ENCODE peak calls at places on chromosomes 5 and 9, in six cellular contexts. Q is sigmoid colon, G is prostate gland, L is hepatocyte, R is thoracic aorta, Y is GM23338. B is an unnamed sample.
A peak's percentile ranks its signal among the peaks of the same experiment; 100 is the strongest.

GRCh38 chr9:69674741-69675438 is 2.7 kb upstream of the APBA1 start:
- DNase-seq in Q (no peak), G (no peak), L (no peak), R (no peak), Y (no peak), B (no peak)

GRCh38 chr9:108386859-108387384 is 468.9 kb downstream of the ACTL7B start:
- DNase-seq in Q (no peak), G (no peak), L (no peak), R (no peak), Y (no peak), B (no peak)

GRCh38 chr5:122436615-122437014 is 124.6 kb downstream of the SNCAIP start:
- DNase-seq in Q (no peak), G (no peak), L (no peak), R (no peak), Y (no peak), B (no peak)

GRCh38 chr9:18905033-18905882 is 127.8 kb downstream of the SAXO1 start:
- DNase-seq in Q (no peak), G (no peak), L (no peak), R (no peak), Y (no peak), B (no peak)

GRCh38 chr9:131397100-131397790 is 3.4 kb downstream of the PRRC2B start:
- DNase-seq in Q (no peak), G (peak; percentile 63), L (peak; percentile 42), R (no peak), Y (peak; percentile 83), B (no peak)

GRCh38 chr5:4989121-4989520 is 151.0 kb upstream of the ADAMTS16 start:
- DNase-seq in Q (no peak), G (no peak), L (no peak), R (no peak), Y (no peak), B (peak; percentile 34)

GRCh38 chr9:134612715-134613114 is 28.9 kb upstream of the COL5A1 start:
- DNase-seq in Q (no peak), G (no peak), L (no peak), R (no peak), Y (no peak), B (no peak)

GRCh38 chr9:92770005-92770995 is 5.7 kb upstream of the BICD2 start:
- DNase-seq in Q (no peak), G (peak; percentile 55), L (peak; percentile 45), R (no peak), Y (peak; percentile 61), B (no peak)

GRCh38 chr5:10420926-10421325 is 20.8 kb upstream of the ROPN1L start:
- DNase-seq in Q (no peak), G (no peak), L (no peak), R (no peak), Y (no peak), B (no peak)

GRCh38 chr9:101026824-101027223 is 1.7 kb upstream of the PLPPR1 start:
- DNase-seq in Q (no peak), G (no peak), L (no peak), R (no peak), Y (no peak), B (no peak)

GRCh38 chr5:71924980-71925379 is 182.3 kb upstream of the MAP1B start:
- DNase-seq in Q (no peak), G (peak; percentile 20), L (peak; percentile 51), R (no peak), Y (no peak), B (no peak)

GRCh38 chr5:153350192-153350883 is 140.1 kb upstream of the GRIA1 start:
- DNase-seq in Q (no peak), G (no peak), L (no peak), R (no peak), Y (peak; percentile 63), B (no peak)

GRCh38 chr9:130755377-130756007 is 61.9 kb downstream of the EXOSC2 start:
- DNase-seq in Q (no peak), G (no peak), L (no peak), R (no peak), Y (no peak), B (no peak)

GRCh38 chr9:81661339-81661738 is 28.0 kb downstream of the TLE1 start:
- DNase-seq in Q (no peak), G (no peak), L (no peak), R (no peak), Y (no peak), B (no peak)

GRCh38 chr9:69762527-69762926 is 2.7 kb upstream of the PTAR1 start:
- DNase-seq in Q (no peak), G (no peak), L (no peak), R (no peak), Y (no peak), B (no peak)

GRCh38 chr5:31809037-31809910 is 170.3 kb downstream of the PDZD2 start:
- DNase-seq in Q (peak; percentile 80), G (peak; percentile 64), L (peak; percentile 82), R (peak; percentile 4), Y (peak; percentile 86), B (peak; percentile 75)

GRCh38 chr5:16265141-16265540 is 85.5 kb upstream of the MARCHF11 start:
- DNase-seq in Q (no peak), G (no peak), L (no peak), R (no peak), Y (no peak), B (no peak)

GRCh38 chr5:17248999-17249634 is 31.7 kb downstream of the BASP1 start:
- DNase-seq in Q (no peak), G (no peak), L (peak; percentile 60), R (no peak), Y (no peak), B (peak; percentile 66)

GRCh38 chr9:108439967-108440366 is 415.8 kb downstream of the ACTL7B start:
- DNase-seq in Q (no peak), G (no peak), L (peak; percentile 13), R (no peak), Y (no peak), B (no peak)

GRCh38 chr9:17609312-17610005 is 30.6 kb downstream of the SH3GL2 start:
- DNase-seq in Q (no peak), G (no peak), L (no peak), R (no peak), Y (peak; percentile 9), B (no peak)

GRCh38 chr9:13787234-13787833 is 507.8 kb upstream of the MPDZ start:
- DNase-seq in Q (no peak), G (no peak), L (peak; percentile 27), R (no peak), Y (no peak), B (no peak)

GRCh38 chr5:91007251-91007650 is 375.9 kb downstream of the ARRDC3 start:
- DNase-seq in Q (no peak), G (no peak), L (no peak), R (no peak), Y (peak; percentile 29), B (no peak)

GRCh38 chr5:136249678-136250266 is 56.8 kb upstream of the SMIM32 start:
- DNase-seq in Q (no peak), G (peak; percentile 57), L (peak; percentile 83), R (no peak), Y (peak; percentile 79), B (peak; percentile 67)

GRCh38 chr5:33530963-33531298 is 90.2 kb downstream of the TARS1 start:
- DNase-seq in Q (no peak), G (no peak), L (no peak), R (no peak), Y (peak; percentile 10), B (no peak)

GRCh38 chr5:43042176-43042625 is 2.1 kb upstream of the ANXA2R start:
- DNase-seq in Q (peak; percentile 89), G (peak; percentile 54), L (peak; percentile 77), R (peak; percentile 53), Y (peak; percentile 78), B (peak; percentile 74)
- TF ChIP-seq CTCF in Q (no peak), G (peak; percentile 6), L (peak; percentile 22), R (no peak), Y (peak; percentile 3), B (peak; percentile 54)

GRCh38 chr5:119302449-119302848 is 53.4 kb upstream of the TNFAIP8 start:
- DNase-seq in Q (no peak), G (no peak), L (no peak), R (no peak), Y (no peak), B (no peak)

GRCh38 chr5:119301947-119302346 is 53.9 kb upstream of the TNFAIP8 start:
- DNase-seq in Q (no peak), G (no peak), L (no peak), R (no peak), Y (no peak), B (no peak)

GRCh38 chr5:119301210-119301609 is 54.6 kb upstream of the TNFAIP8 start:
- DNase-seq in Q (no peak), G (no peak), L (no peak), R (no peak), Y (no peak), B (no peak)

GRCh38 chr5:119302916-119303897 is 52.6 kb upstream of the TNFAIP8 start:
- DNase-seq in Q (no peak), G (no peak), L (peak; percentile 83), R (peak; percentile 5), Y (no peak), B (peak; percentile 68)

GRCh38 chr5:119300311-119300670 is 55.5 kb upstream of the TNFAIP8 start:
- DNase-seq in Q (no peak), G (no peak), L (no peak), R (no peak), Y (no peak), B (no peak)
- H3K4me1 ChIP-seq in Q (peaks cover 25% of the 10 kb centered on the region), G (peaks cover 6% of the 10 kb centered on the region), L (peaks cover 27% of the 10 kb centered on the region), R (peaks cover 32% of the 10 kb centered on the region), Y (no peaks in the 10 kb centered on the region), B (peaks cover 31% of the 10 kb centered on the region)

DNA sequence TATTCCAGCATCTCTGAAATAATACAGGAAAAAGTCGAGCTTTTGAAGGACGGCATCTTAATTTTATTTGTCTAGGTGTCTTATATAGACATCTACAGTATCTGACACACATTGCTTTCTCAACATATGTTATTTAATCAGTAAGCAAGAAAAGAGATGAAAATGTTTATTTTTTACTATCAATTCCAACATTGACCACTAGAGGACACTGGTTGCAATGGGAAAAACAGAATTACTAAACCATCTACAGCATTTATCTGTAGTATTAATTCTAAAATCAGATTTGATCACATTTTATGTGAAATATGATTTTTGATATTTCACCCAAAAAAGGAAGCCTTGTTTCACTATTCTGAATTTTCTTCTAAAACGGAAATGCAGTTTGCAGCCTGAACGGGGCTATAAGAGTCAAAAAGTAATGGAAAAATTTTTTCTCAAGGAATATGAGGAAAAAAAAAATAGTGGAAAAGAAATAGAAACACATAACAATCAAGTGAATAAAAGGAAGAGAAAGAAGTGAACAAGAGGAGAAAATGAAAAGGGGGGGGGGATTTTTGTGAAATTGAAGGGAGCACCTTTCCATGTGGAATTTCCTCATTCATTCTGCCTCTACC is 98.6 kb downstream of the OSTF1 start:
- DNase-seq in Q (no peak), G (no peak), L (no peak), R (no peak), Y (peak; percentile 25), B (no peak)
- TF ChIP-seq CTCF in Q (peak; percentile 56), G (peak; percentile 67), L (peak; percentile 80), R (peak; percentile 91), Y (no peak), B (peak; percentile 20)

DNA sequence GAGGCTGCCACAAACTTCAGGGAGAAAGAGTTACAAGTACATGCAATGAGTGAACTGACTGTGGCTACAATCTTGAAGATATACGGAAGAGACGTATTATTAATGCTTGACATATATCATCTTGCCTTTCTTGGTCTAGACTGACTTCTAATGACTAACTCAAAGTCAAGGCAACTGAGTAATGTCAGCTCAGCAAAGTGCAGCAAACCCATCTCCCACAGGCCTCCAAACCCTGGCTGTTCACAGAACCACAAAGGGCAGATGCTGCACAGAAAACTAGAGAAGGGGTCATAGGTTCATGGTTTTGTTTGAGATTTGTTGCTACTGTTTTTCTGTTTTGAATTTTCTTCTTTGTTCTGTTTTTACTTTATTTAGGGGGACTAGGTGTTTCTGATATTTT is 21.0 kb downstream of the IL7R start:
- DNase-seq in Q (no peak), G (no peak), L (no peak), R (no peak), Y (no peak), B (no peak)
- H3K4me1 ChIP-seq in Q (no peaks in the 10 kb centered on the region), G (no peaks in the 10 kb centered on the region), L (no peaks in the 10 kb centered on the region), R (no peaks in the 10 kb centered on the region), Y (no peaks in the 10 kb centered on the region), B (no peaks in the 10 kb centered on the region)

B was measured in Caco-2.